ENCODE peak calls at places on chromosomes 4 and X, in five cellular contexts. W is stimulated activated naive CD4-positive, alpha-beta T cell; E is SHP77; U is COR-L47; V is fibroblast of the conjunctiva. L is an unnamed sample.

GRCh38 chrX:70172964-70173363 is 4.3 kb upstream of the DGAT2L6 start:
- DNase-seq in W (no peak), E (no peak), U (no peak), V (no peak), L (no peak)

GRCh38 chr4:121018543-121018942 is 53.8 kb downstream of the NDNF start:
- DNase-seq in W (no peak), E (no peak), U (no peak), V (no peak), L (no peak)

GRCh38 chrX:120697053-120697452 is 67.2 kb upstream of the C1GALT1C1 start:
- DNase-seq in W (peak; percentile 71), E (no peak), U (no peak), V (no peak), L (no peak)

GRCh38 chrX:10217218-10217617 is 60.4 kb downstream of the CLCN4 start:
- DNase-seq in W (no peak), E (no peak), U (no peak), V (no peak), L (no peak)

GRCh38 chr4:2377241-2377640 is 41.2 kb downstream of the ZFYVE28 start:
- DNase-seq in W (no peak), E (no peak), U (no peak), V (no peak), L (no peak)

GRCh38 chrX:82134378-82134777 is 932.5 kb downstream of the SH3BGRL start:
- DNase-seq in W (no peak), E (no peak), U (no peak), V (no peak), L (no peak)

GRCh38 chr4:25993564-25994185 is 79.7 kb downstream of the SMIM20 start:
- DNase-seq in W (no peak), E (peak; percentile 45), U (peak; percentile 3), V (no peak), L (no peak)

GRCh38 chrX:98207947-98208346 is 1324.2 kb downstream of the RPA4 start:
- DNase-seq in W (no peak), E (no peak), U (no peak), V (no peak), L (no peak)

GRCh38 chrX:139196890-139197289 is 333.6 kb upstream of the F9 start:
- DNase-seq in W (no peak), E (no peak), U (no peak), V (no peak), L (no peak)

GRCh38 chr4:87306056-87306455 is 16.6 kb downstream of the HSD17B13 start:
- DNase-seq in W (no peak), E (no peak), U (no peak), V (no peak), L (no peak)

GRCh38 chrX:15838017-15838416 is 16.6 kb downstream of the AP1S2 start:
- DNase-seq in W (no peak), E (no peak), U (no peak), V (no peak), L (no peak)

GRCh38 chr4:180099962-180100361 is 2143.2 kb upstream of the TENM3 start:
- DNase-seq in W (no peak), E (no peak), U (no peak), V (no peak), L (no peak)

GRCh38 chr4:15755321-15755750 is 22.8 kb upstream of the CD38 start:
- DNase-seq in W (no peak), E (no peak), U (no peak), V (no peak), L (no peak)

GRCh38 chr4:158801066-158801465 is 32.2 kb downstream of the FNIP2 start:
- DNase-seq in W (no peak), E (no peak), U (no peak), V (no peak), L (no peak)

GRCh38 chr4:8866828-8867623 is 4.6 kb downstream of the HMX1 start:
- DNase-seq in W (no peak), E (no peak), U (no peak), V (no peak), L (no peak)

GRCh38 chr4:139943277-139943676 is 210.7 kb downstream of the MAML3 start:
- DNase-seq in W (no peak), E (no peak), U (no peak), V (no peak), L (no peak)

GRCh38 chr4:149344436-149344835 is 471.2 kb downstream of the IQCM start:
- DNase-seq in W (no peak), E (no peak), U (no peak), V (peak; percentile 13), L (no peak)

GRCh38 chrX:68912113-68912980 is 83.5 kb downstream of the EFNB1 start:
- DNase-seq in W (no peak), E (no peak), U (no peak), V (no peak), L (no peak)

GRCh38 chr4:108922191-108922590 is 159.3 kb upstream of the ETNPPL start:
- DNase-seq in W (no peak), E (no peak), U (no peak), V (no peak), L (no peak)

GRCh38 chr4:187656953-187657352 is 338.6 kb upstream of the ZFP42 start:
- DNase-seq in W (no peak), E (no peak), U (no peak), V (no peak), L (no peak)

GRCh38 chr4:88672987-88673386 is 24.6 kb downstream of the NAP1L5 start:
- DNase-seq in W (peak; percentile 33), E (no peak), U (peak; percentile 21), V (no peak), L (no peak)

GRCh38 chrX:14963447-14964236 is 90.4 kb downstream of the MOSPD2 start:
- DNase-seq in W (no peak), E (no peak), U (no peak), V (no peak), L (no peak)

GRCh38 chrX:87572911-87573310 is 55.3 kb downstream of the KLHL4 start:
- DNase-seq in W (no peak), E (no peak), U (no peak), V (peak; percentile 5), L (no peak)

GRCh38 chr4:7067147-7067522 is 729 bp downstream of the GRPEL1 start:
- DNase-seq in W (no peak), E (no peak), U (no peak), V (no peak), L (peak; percentile 40)

GRCh38 chrX:20388594-20388993 is 121.9 kb upstream of the RPS6KA3 start:
- DNase-seq in W (no peak), E (no peak), U (no peak), V (no peak), L (no peak)

GRCh38 chrX:77174680-77175336 is 272.4 kb upstream of the FGF16 start:
- DNase-seq in W (no peak), E (no peak), U (no peak), V (no peak), L (peak; percentile 69)

GRCh38 chr4:165872443-165873297 is at the start of gene TLL1:
- DNase-seq in W (no peak), E (no peak), U (peak; percentile 63), V (no peak), L (no peak)

GRCh38 chrX:41906515-41907165 is 16.7 kb downstream of the CASK start:
- DNase-seq in W (no peak), E (no peak), U (no peak), V (no peak), L (no peak)

GRCh38 chrX:130539721-130540321 is 138.0 kb downstream of the RBMX2 start:
- DNase-seq in W (peak; percentile 15), E (peak; percentile 8), U (peak; percentile 14), V (peak; percentile 21), L (peak; percentile 63)

GRCh38 chr4:105113800-105114199 is 32.9 kb upstream of the TET2 start:
- DNase-seq in W (no peak), E (no peak), U (no peak), V (no peak), L (no peak)

GRCh38 chr4:146182450-146182849 is 6.9 kb downstream of the LSM6 start:
- DNase-seq in W (no peak), E (no peak), U (no peak), V (no peak), L (no peak)

GRCh38 chr4:8609824-8610350 is 17.3 kb downstream of the CPZ start:
- DNase-seq in W (no peak), E (no peak), U (no peak), V (no peak), L (no peak)

GRCh38 chrX:113558576-113558975 is 717.9 kb upstream of the AMOT start:
- DNase-seq in W (no peak), E (no peak), U (no peak), V (no peak), L (no peak)

GRCh38 chr4:167903291-167903721 is 189.0 kb upstream of the ANXA10 start:
- DNase-seq in W (no peak), E (no peak), U (no peak), V (peak; percentile 14), L (no peak)

L was measured in tibial artery.